ENCODE peak calls at places on chromosomes 2 and 18, in four cellular contexts. L is sigmoid colon, S is thyroid gland, Z is GM13976. R is an unnamed sample.

GRCh38 chr2:152134488-152135280 is 35.8 kb upstream of the CACNB4 start:
- DNase-seq in L (no peak), S (no peak), Z (peak), R (peak)

GRCh38 chr2:142781146-142781545 is 96.3 kb upstream of the KYNU start:
- DNase-seq in L (no peak), S (no peak), Z (no peak), R (no peak)

GRCh38 chr2:23478087-23478932 is 93.3 kb downstream of the KLHL29 start:
- DNase-seq in L (peak), S (no peak), Z (no peak), R (no peak)

GRCh38 chr2:112848833-112849232 is 12.3 kb upstream of the IL1B start:
- DNase-seq in L (no peak), S (no peak), Z (no peak), R (no peak)

GRCh38 chr2:49973917-49974368 is 819.6 kb upstream of the FSHR start:
- DNase-seq in L (peak), S (peak), Z (peak), R (peak)

GRCh38 chr18:44988821-44989587 is 308.3 kb downstream of the SETBP1 start:
- DNase-seq in L (no peak), S (no peak), Z (no peak), R (no peak)

GRCh38 chr2:71930073-71930681 is 217.5 kb downstream of the CYP26B1 start:
- DNase-seq in L (no peak), S (no peak), Z (no peak), R (no peak)

GRCh38 chr18:21672868-21673267 is 31.7 kb downstream of the ABHD3 start:
- DNase-seq in L (no peak), S (peak), Z (no peak), R (no peak)

GRCh38 chr2:64230540-64230939 is 86.3 kb upstream of the PELI1 start:
- DNase-seq in L (no peak), S (no peak), Z (no peak), R (no peak)

GRCh38 chr2:189178726-189179606 is 595 bp downstream of the COL5A2 start:
- DNase-seq in L (peak), S (no peak), Z (no peak), R (no peak)

GRCh38 chr2:205609036-205609607 is 73.2 kb upstream of the NRP2 start:
- DNase-seq in L (no peak), S (no peak), Z (no peak), R (no peak)

GRCh38 chr2:9394816-9395215 is 28.5 kb downstream of the ITGB1BP1 start:
- DNase-seq in L (peak), S (no peak), Z (no peak), R (no peak)

GRCh38 chr2:134435936-134436335 is 182.1 kb downstream of the MGAT5 start:
- DNase-seq in L (no peak), S (no peak), Z (no peak), R (no peak)

GRCh38 chr2:133576714-133577113 is 8.5 kb upstream of the NCKAP5 start:
- DNase-seq in L (no peak), S (no peak), Z (no peak), R (no peak)

GRCh38 chr2:20351555-20352229 is 1.0 kb upstream of the PUM2 start:
- DNase-seq in L (no peak), S (peak), Z (no peak), R (no peak)

GRCh38 chr18:11040823-11041712 is 108.3 kb downstream of the PIEZO2 start:
- DNase-seq in L (no peak), S (peak), Z (peak), R (peak)

GRCh38 chr2:129827251-129827894 is 152.1 kb upstream of the RAB6C start:
- DNase-seq in L (no peak), S (no peak), Z (no peak), R (no peak)

GRCh38 chr2:65053199-65053598 is 3.0 kb upstream of the CEP68 start:
- DNase-seq in L (no peak), S (no peak), Z (peak), R (peak)

GRCh38 chr2:103616891-103617290 is 855.1 kb downstream of the TMEM182 start:
- DNase-seq in L (no peak), S (no peak), Z (no peak), R (no peak)

GRCh38 chr2:225282858-225283693 is 116.4 kb upstream of the NYAP2 start:
- DNase-seq in L (no peak), S (peak), Z (peak), R (peak)

GRCh38 chr18:77103991-77104521 is 28.5 kb downstream of the MBP start:
- DNase-seq in L (no peak), S (no peak), Z (no peak), R (no peak)

GRCh38 chr2:73859721-73860586 is 31.2 kb downstream of the STAMBP start:
- DNase-seq in L (no peak), S (no peak), Z (no peak), R (no peak)

GRCh38 chr18:70195852-70196434 is 9.5 kb downstream of the RTTN start:
- DNase-seq in L (no peak), S (no peak), Z (peak), R (no peak)

GRCh38 chr2:218065239-218066006 is 3.6 kb upstream of the RUFY4 start:
- DNase-seq in L (no peak), S (no peak), Z (no peak), R (no peak)

GRCh38 chr2:100262043-100262442 is 60.3 kb downstream of the LONRF2 start:
- DNase-seq in L (no peak), S (no peak), Z (no peak), R (no peak)

GRCh38 chr2:137886432-137886831 is 77.8 kb upstream of the HNMT start:
- DNase-seq in L (no peak), S (no peak), Z (no peak), R (no peak)

GRCh38 chr18:55861266-55861665 is 273.3 kb upstream of the TCF4 start:
- DNase-seq in L (no peak), S (peak), Z (no peak), R (no peak)

GRCh38 chr2:127551221-127551930 is 15.9 kb downstream of the MYO7B start:
- DNase-seq in L (no peak), S (no peak), Z (no peak), R (no peak)

DNA sequence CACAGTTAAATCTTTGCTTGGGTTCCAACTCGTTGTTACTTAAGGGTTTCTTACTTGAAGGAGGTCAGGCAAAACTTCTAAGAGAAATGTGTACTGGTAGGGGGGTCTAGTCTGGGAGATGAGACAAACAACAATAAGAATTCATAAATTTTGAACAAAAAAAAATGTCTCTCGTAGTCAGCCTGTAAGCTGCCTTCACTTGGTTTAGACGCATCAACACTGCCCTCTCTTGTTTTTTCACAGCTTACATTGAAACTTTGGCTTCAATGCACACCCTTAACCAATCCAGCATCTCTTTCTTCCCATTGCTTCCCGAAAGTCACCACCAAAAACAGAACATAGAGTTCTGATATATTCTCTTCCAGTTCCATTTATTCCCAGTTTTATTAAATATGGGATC is 576.4 kb upstream of the PIK3C3 start:
- DNase-seq in L (no peak), S (no peak), Z (no peak), R (no peak)
- TF ChIP-seq CTCF in L (no peak), S (no peak), Z (no peak), R (no peak)

GRCh38 chr2:18425186-18425585 is 135.3 kb downstream of the RDH14 start:
- DNase-seq in L (no peak), S (no peak), Z (no peak), R (no peak)
- TF ChIP-seq CTCF in L (no peak), S (no peak), Z (no peak), R (no peak)

DNA sequence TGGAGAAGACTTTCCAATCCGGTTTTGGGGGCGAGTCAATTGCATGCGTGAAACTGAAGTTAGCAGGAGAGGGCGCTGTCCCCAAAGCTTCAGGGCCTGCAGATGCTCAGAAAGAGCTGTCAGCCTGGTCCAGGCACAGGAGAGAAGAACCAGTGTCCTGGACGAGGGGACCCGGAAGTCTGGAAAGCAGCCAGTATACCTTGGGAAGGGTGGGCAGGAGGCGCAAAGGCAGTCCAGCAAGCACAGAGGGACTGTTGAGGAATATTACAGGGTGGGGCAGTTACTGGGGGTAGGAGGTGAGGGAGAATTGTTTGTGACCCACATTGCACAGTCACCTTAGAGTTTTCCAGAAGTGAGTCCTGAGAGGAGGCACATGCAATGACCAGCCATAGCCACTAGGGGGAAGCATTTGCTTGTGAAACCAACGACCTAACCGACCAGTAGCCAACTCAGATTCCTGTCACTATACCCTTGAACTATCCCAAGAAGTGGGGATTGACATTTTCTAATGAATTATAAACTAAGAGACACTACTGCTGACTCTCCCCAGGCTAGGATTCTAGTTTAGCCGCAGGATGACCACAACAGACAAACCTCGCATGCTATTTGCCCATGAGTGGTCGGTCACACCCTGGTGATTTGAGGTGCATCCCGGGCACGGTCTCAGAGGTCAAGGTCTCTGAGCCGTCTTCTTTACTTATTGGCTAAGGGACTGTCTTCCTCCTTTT is 172.8 kb downstream of the RDH14 start:
- DNase-seq in L (peak), S (peak), Z (peak), R (peak)
- TF ChIP-seq CTCF in L (peak), S (peak), Z (peak), R (peak)

DNA sequence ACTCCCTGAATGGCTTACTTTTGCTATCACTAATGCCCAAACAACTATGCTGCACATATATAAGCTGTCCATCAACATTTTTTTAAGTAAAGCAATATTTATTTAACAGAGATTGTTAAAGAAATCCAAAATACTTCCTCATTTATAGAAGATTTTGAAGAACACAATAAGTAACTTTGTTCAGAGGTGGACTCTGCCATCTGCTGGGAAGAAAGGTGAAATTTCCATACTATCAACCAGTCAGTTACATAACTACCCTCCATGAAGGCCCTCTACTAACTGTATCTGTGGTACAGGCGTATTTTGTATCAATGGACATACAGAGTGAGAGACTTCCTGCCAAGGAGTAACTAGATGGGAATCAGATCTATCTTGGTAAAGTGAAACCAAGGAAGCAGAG is 106.0 kb downstream of the DTNB start:
- DNase-seq in L (no peak), S (no peak), Z (peak), R (peak)
- TF ChIP-seq CTCF in L (no peak), S (peak), Z (peak), R (no peak)

GRCh38 chr2:202033317-202034248 is at the start of gene FZD7:
- DNase-seq in L (peak), S (peak), Z (peak), R (peak)
- TF ChIP-seq CTCF in L (no peak), S (no peak), Z (no peak), R (no peak)

DNA sequence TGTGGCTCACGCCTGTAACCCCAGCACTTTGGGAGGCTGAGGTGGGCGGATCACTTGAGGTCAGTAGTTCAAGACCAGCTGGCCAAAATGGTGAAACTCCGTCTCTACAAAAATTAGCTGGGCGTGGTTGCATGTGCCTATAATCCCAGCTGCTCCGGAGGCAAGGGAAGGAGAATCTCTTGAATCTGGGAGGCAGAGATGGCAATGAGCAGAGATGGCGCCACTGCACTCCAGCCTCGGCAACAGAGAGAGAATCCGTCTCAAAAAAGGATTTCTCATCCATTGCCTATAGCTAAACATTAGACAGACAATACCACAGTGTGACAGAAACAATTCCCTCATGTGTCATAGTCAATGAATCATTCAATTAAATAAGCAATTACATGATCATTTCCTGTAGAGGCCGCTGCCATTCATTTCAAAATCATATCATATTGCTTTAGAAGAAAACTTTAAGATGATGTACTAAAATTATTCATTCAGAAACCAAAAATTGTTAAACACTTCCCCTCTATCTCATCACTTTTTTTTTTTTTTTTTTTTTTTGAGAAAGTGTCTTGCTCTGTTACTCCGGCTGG is 69.5 kb upstream of the TGIF1 start:
- DNase-seq in L (no peak), S (no peak), Z (no peak), R (no peak)
- TF ChIP-seq CTCF in L (no peak), S (no peak), Z (no peak), R (no peak)

GRCh38 chr2:238703436-238703835 is 144.4 kb upstream of the TWIST2 start:
- DNase-seq in L (no peak), S (no peak), Z (no peak), R (no peak)

GRCh38 chr2:238704471-238705230 is 143.2 kb upstream of the TWIST2 start:
- DNase-seq in L (peak), S (no peak), Z (no peak), R (no peak)

GRCh38 chr2:238709324-238709723 is 138.6 kb upstream of the TWIST2 start:
- DNase-seq in L (no peak), S (no peak), Z (no peak), R (no peak)

GRCh38 chr2:238706163-238706562 is 141.7 kb upstream of the TWIST2 start:
- DNase-seq in L (peak), S (no peak), Z (no peak), R (no peak)

GRCh38 chr2:238706673-238707072 is 141.2 kb upstream of the TWIST2 start:
- DNase-seq in L (no peak), S (no peak), Z (no peak), R (no peak)
- TF ChIP-seq CTCF in L (no peak), S (no peak), Z (no peak), R (no peak)

DNA sequence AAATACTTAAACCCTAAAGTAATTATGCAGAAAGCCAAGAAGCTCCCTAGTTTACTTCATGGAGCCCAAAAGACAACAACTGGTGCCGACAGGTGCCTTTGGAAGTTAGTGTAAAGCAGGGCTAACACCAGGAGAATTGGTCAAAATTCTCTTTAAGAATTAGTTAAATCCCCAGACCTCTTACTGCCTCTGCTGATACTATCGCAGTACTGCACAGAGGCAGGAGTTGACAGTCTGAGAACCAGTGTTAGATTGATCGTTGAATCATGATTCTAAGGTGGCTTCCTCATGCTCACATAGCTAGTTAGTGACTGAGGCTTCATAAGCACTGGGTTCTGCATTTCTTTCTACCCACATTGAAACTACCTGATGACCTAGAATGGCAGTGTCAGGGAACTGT is 445.0 kb downstream of the XIRP2 start:
- DNase-seq in L (no peak), S (no peak), Z (no peak), R (no peak)
- TF ChIP-seq CTCF in L (no peak), S (no peak), Z (no peak), R (no peak)

GRCh38 chr2:212892193-212892592 is 259.2 kb downstream of the IKZF2 start:
- DNase-seq in L (no peak), S (peak), Z (no peak), R (no peak)
- TF ChIP-seq CTCF in L (no peak), S (no peak), Z (no peak), R (no peak)

GRCh38 chr18:60099709-60100108 is 199.9 kb downstream of the PMAIP1 start:
- DNase-seq in L (no peak), S (no peak), Z (no peak), R (no peak)

GRCh38 chr18:60092073-60092472 is 192.3 kb downstream of the PMAIP1 start:
- DNase-seq in L (no peak), S (no peak), Z (no peak), R (no peak)

GRCh38 chr18:60100805-60101204 is 201.0 kb downstream of the PMAIP1 start:
- DNase-seq in L (no peak), S (no peak), Z (no peak), R (no peak)

DNA sequence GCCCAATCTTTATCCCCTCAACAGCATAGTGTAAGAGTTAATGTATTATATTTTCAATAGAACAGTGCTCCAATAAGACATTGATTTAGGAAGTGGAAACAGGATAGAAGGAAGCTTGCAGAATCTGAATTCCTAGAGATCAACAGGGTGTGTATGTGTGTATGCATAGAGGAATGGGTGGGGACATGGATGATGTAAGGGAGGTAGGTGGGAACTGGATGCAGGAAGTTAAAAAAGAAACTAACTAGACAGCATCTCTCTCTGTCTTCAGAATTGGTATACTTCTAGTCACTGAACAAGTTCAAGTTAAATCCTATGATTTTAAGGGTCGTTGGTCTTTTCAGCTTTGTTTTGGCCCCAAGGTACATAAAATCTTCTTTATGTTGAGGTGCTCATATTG is 196.6 kb downstream of the PMAIP1 start:
- DNase-seq in L (no peak), S (no peak), Z (no peak), R (no peak)
- TF ChIP-seq CTCF in L (no peak), S (no peak), Z (no peak), R (no peak)

R was measured in GM20000.